ENCODE peak calls at places on chromosomes 6 and 20, in ten cellular contexts. Y is mammary epithelial cell, H is pancreas, K is esophagus squamous epithelium, T is IMR-90, L is tibial nerve, V is breast epithelium, R is stomach, M is ascending aorta, W is upper lobe of right lung. G is an unnamed sample. For H3K4me1, the result is how much of the 10 kb centered on the place peaks cover.

GRCh38 chr20:10447028-10447427 is 11.9 kb downstream of the SLX4IP start:
- DNase-seq in Y (peak), H (no peak), K (no peak), T (peak), L (no peak), V (no peak), R (peak), M (no peak), W (no peak), G (no peak)

GRCh38 chr6:116629467-116630063 is 13.3 kb downstream of the RSPH4A start:
- DNase-seq in Y (no peak), H (no peak), K (no peak), T (no peak), L (no peak), V (no peak), R (no peak), M (no peak), W (no peak), G (no peak)

GRCh38 chr6:44668976-44669934 is 281.7 kb downstream of the CDC5L start:
- DNase-seq in Y (no peak), H (no peak), K (no peak), T (no peak), L (no peak), V (no peak), R (no peak), M (no peak), W (no peak), G (no peak)

GRCh38 chr20:57787969-57788781 is 78.4 kb upstream of the PMEPA1 start:
- DNase-seq in Y (no peak), H (no peak), K (no peak), T (no peak), L (no peak), V (no peak), R (no peak), M (no peak), W (no peak), G (peak)

GRCh38 chr6:21143651-21144050 is 449.9 kb upstream of the SOX4 start:
- DNase-seq in Y (no peak), H (no peak), K (no peak), T (no peak), L (no peak), V (no peak), R (no peak), M (no peak), W (no peak), G (no peak)

GRCh38 chr20:40156600-40157307 is 532.3 kb downstream of the MAFB start:
- DNase-seq in Y (no peak), H (no peak), K (no peak), T (no peak), L (no peak), V (no peak), R (no peak), M (no peak), W (no peak), G (no peak)

GRCh38 chr6:75775219-75775618 is 26.2 kb downstream of the MYO6 start:
- DNase-seq in Y (no peak), H (no peak), K (no peak), T (peak), L (no peak), V (no peak), R (no peak), M (no peak), W (no peak), G (no peak)

GRCh38 chr6:52089758-52090348 is 2.4 kb upstream of the PKHD1 start:
- DNase-seq in Y (peak), H (no peak), K (no peak), T (no peak), L (no peak), V (no peak), R (no peak), M (no peak), W (no peak), G (no peak)

GRCh38 chr6:15490242-15491100 is 172.4 kb downstream of the DTNBP1 start:
- DNase-seq in Y (no peak), H (no peak), K (no peak), T (no peak), L (no peak), V (no peak), R (no peak), M (no peak), W (no peak), G (no peak)

GRCh38 chr20:31605902-31606677 is 1.0 kb downstream of the ID1 start:
- DNase-seq in Y (peak), H (no peak), K (no peak), T (no peak), L (no peak), V (no peak), R (peak), M (no peak), W (peak), G (peak)

DNA sequence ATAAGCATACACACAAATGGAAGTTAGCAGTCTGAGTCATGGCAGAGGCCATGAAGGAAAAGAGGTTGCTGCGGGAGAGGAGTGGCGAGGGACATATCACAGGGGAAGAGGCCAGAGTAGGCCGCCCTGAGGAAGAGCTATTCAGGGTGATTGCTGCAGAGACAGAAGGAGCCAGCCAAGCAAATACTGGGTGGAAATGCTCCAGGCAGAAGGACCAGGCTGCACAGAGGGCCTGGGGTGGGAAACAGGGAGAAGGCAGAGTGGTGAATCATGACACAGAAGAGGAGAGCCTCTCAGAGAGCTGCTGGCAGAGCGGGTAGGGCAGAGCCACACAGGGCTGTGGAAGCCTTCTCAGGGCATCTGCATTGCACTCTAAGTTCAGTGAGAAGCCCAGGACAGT is 219.3 kb upstream of the LRFN2 start:
- DNase-seq in Y (peak), H (no peak), K (no peak), T (no peak), L (no peak), V (no peak), R (no peak), M (no peak), W (no peak), G (no peak)
- H3K4me1 ChIP-seq in Y (under half), H (under half), K (half or more), T (under half), L (under half), V (under half), R (under half), M (under half), W (under half), G (under half)

GRCh38 chr20:9260027-9260426 is 191.1 kb downstream of the PLCB4 start:
- DNase-seq in Y (no peak), H (no peak), K (no peak), T (no peak), L (no peak), V (no peak), R (no peak), M (no peak), W (no peak), G (no peak)
- TF ChIP-seq CTCF in Y (no peak), H (no peak), K (no peak), T (no peak), L (no peak), V (no peak), R (no peak), M (no peak), W (no peak), G (no peak)

DNA sequence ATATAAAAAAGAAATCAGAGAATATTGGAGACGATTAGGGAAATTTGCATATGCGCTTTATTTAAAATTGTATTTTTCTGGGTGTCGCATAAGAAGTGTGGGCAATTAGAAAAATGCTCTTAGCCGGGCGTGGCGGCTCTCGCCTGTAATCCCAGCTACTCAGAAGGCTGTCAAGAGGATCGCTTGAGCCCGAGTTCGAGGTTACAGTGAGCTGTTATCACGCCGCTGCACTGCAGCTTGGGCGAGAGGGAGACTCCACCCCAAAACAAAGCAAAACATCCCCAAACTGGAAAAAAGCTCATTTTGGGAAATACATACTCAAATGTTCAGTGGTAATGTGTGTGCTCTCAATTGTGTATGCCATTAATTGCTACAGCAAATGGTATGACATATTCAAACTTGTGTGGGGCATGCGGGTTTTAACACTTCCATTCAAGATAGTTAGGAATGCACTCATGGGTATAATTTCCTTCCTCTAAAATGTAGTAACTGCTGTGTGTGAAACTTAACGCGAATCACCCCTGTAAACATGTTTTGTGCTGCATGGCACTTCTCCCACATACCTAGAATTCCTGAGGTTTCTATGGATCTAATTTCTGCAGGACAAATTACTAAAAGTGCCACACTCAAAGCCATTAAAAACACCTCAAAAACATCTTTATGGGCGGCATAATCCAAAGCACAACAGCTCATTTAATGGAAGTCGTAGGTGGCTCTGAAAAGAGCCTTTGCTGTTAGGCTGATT is 54.7 kb upstream of the HFE start:
- DNase-seq in Y (peak), H (no peak), K (no peak), T (peak), L (no peak), V (no peak), R (no peak), M (no peak), W (no peak), G (peak)
- H3K4me1 ChIP-seq in Y (under half), H (under half), K (under half), T (under half), L (under half), V (under half), R (under half), M (under half), W (under half), G (under half)

DNA sequence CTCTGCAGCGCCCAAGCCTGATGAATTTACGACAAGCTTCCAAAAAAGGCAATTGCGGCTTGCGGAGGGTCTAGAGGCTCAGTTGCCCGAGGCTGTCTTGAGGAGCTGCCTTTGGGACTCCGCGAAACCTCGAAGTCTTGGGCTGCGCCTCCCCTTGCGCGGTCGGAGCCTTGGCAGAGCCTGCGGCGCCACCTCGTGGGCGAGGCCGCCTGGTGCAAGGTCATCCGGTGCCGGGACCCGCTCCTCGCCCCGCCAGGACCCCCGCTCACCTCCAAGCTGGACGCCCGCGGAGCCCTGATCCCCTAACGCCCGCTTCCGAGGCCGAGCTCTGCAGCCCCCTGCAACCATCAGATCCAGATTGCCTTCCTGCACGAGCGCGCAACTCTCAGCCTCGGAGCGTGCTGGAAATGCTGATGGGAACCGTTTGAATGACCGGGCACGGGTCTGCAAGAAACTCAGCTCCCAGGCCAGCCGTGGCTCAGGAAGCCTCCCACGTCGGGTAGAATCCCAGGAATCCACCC is 14.9 kb upstream of the FAM210B start:
- DNase-seq in Y (peak), H (peak), K (no peak), T (peak), L (no peak), V (no peak), R (peak), M (no peak), W (peak), G (no peak)
- TF ChIP-seq CTCF in Y (peak), H (peak), K (peak), T (peak), L (peak), V (peak), R (no peak), M (peak), W (peak), G (peak)

GRCh38 chr6:34888441-34888820 is 589 bp upstream of the TAF11 start:
- DNase-seq in Y (no peak), H (no peak), K (no peak), T (no peak), L (no peak), V (no peak), R (no peak), M (no peak), W (no peak), G (no peak)
- H3K4me1 ChIP-seq in Y (under half), H (under half), K (half or more), T (under half), L (under half), V (under half), R (under half), M (under half), W (under half), G (under half)

DNA sequence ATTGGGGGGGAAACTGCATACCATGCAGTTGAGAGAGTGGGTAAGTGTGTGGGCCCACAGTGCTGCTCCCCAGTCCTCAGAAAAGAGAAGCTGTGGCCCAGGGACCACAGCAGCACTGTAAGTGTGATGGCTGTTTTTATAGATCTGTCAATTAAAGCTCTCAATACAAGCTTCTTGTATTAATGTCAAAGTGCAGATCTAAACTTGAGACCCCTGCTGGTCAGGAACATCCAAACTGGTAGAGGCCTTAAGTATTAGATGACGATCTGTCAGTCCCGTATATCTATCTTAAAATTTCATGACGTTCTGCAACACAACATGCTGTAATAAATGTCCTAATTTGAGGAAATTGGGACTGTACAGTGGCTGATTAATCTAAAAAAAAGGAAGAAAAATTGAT is 74.8 kb downstream of the TULP4 start:
- DNase-seq in Y (no peak), H (no peak), K (no peak), T (no peak), L (no peak), V (no peak), R (no peak), M (no peak), W (no peak), G (no peak)
- TF ChIP-seq CTCF in Y (peak), H (no peak), K (no peak), T (peak), L (no peak), V (no peak), R (no peak), M (no peak), W (no peak), G (peak)